ENCODE peak calls at places on chromosomes 7 and 10, in six cellular contexts. One of them, this sample, is unnamed. For H3K36me3, the result is how much of the 10 kb centered on the place peaks cover.

GRCh38 chr7:84271550-84271949 is 77.0 kb upstream of the SEMA3A start:
- DNase-seq in kidney: no peak
- DNase-seq in esophagus squamous epithelium: no peak
- DNase-seq in SK-N-SH: no peak
- DNase-seq in neuronal stem cell: no peak
- DNase-seq in HCT116: no peak
- DNase-seq in this sample: no peak

GRCh38 chr7:142961595-142961972 is 579 bp downstream of the KEL start:
- DNase-seq in kidney: no peak
- DNase-seq in esophagus squamous epithelium: no peak
- DNase-seq in SK-N-SH: no peak
- DNase-seq in neuronal stem cell: no peak
- DNase-seq in HCT116: no peak
- DNase-seq in this sample: no peak

GRCh38 chr10:7412482-7413251 is 1.8 kb upstream of the SFMBT2 start:
- DNase-seq in kidney: peak
- DNase-seq in esophagus squamous epithelium: no peak
- DNase-seq in SK-N-SH: peak
- DNase-seq in neuronal stem cell: no peak
- DNase-seq in HCT116: no peak
- DNase-seq in this sample: peak

GRCh38 chr10:75335983-75336382 is 65.6 kb downstream of the ZNF503 start:
- DNase-seq in kidney: no peak
- DNase-seq in esophagus squamous epithelium: no peak
- DNase-seq in SK-N-SH: no peak
- DNase-seq in neuronal stem cell: no peak
- DNase-seq in HCT116: no peak
- DNase-seq in this sample: no peak

GRCh38 chr7:7567898-7568531 is 1.3 kb downstream of the MIOS start:
- DNase-seq in kidney: no peak
- DNase-seq in esophagus squamous epithelium: no peak
- DNase-seq in SK-N-SH: no peak
- DNase-seq in neuronal stem cell: no peak
- DNase-seq in HCT116: no peak
- DNase-seq in this sample: no peak

GRCh38 chr10:106525871-106526270 is 638.6 kb downstream of the SORCS1 start:
- DNase-seq in kidney: no peak
- DNase-seq in esophagus squamous epithelium: no peak
- DNase-seq in SK-N-SH: no peak
- DNase-seq in neuronal stem cell: no peak
- DNase-seq in HCT116: no peak
- DNase-seq in this sample: no peak

GRCh38 chr10:18984531-18984930 is 64.1 kb upstream of the MALRD1 start:
- DNase-seq in kidney: no peak
- DNase-seq in esophagus squamous epithelium: no peak
- DNase-seq in SK-N-SH: no peak
- DNase-seq in neuronal stem cell: no peak
- DNase-seq in HCT116: no peak
- DNase-seq in this sample: no peak

GRCh38 chr10:30587522-30588031 is 42.0 kb downstream of the LYZL2 start:
- DNase-seq in kidney: no peak
- DNase-seq in esophagus squamous epithelium: peak
- DNase-seq in SK-N-SH: no peak
- DNase-seq in neuronal stem cell: no peak
- DNase-seq in HCT116: no peak
- DNase-seq in this sample: no peak

GRCh38 chr7:123435080-123435700 is 99.2 kb downstream of the IQUB start:
- DNase-seq in kidney: no peak
- DNase-seq in esophagus squamous epithelium: no peak
- DNase-seq in SK-N-SH: peak
- DNase-seq in neuronal stem cell: no peak
- DNase-seq in HCT116: no peak
- DNase-seq in this sample: no peak

GRCh38 chr10:21020545-21020944 is 123.4 kb upstream of the NEBL start:
- DNase-seq in kidney: no peak
- DNase-seq in esophagus squamous epithelium: no peak
- DNase-seq in SK-N-SH: peak
- DNase-seq in neuronal stem cell: no peak
- DNase-seq in HCT116: peak
- DNase-seq in this sample: no peak

GRCh38 chr7:145902123-145902522 is 214.5 kb upstream of the CNTNAP2 start:
- DNase-seq in kidney: no peak
- DNase-seq in esophagus squamous epithelium: no peak
- DNase-seq in SK-N-SH: no peak
- DNase-seq in neuronal stem cell: no peak
- DNase-seq in HCT116: no peak
- DNase-seq in this sample: no peak

GRCh38 chr7:68321776-68322496 is 1276.3 kb upstream of the AUTS2 start:
- DNase-seq in kidney: no peak
- DNase-seq in esophagus squamous epithelium: no peak
- DNase-seq in SK-N-SH: no peak
- DNase-seq in neuronal stem cell: no peak
- DNase-seq in HCT116: no peak
- DNase-seq in this sample: no peak

GRCh38 chr10:112782176-112782907 is 167.7 kb upstream of the TCF7L2 start:
- DNase-seq in kidney: peak
- DNase-seq in esophagus squamous epithelium: no peak
- DNase-seq in SK-N-SH: no peak
- DNase-seq in neuronal stem cell: no peak
- DNase-seq in HCT116: no peak
- DNase-seq in this sample: no peak

GRCh38 chr7:73364006-73364728 is 36.2 kb downstream of the FKBP6 start:
- DNase-seq in kidney: no peak
- DNase-seq in esophagus squamous epithelium: no peak
- DNase-seq in SK-N-SH: peak
- DNase-seq in neuronal stem cell: no peak
- DNase-seq in HCT116: no peak
- DNase-seq in this sample: no peak

GRCh38 chr7:33262476-33262875 is 133.1 kb downstream of the BBS9 start:
- DNase-seq in kidney: no peak
- DNase-seq in esophagus squamous epithelium: no peak
- DNase-seq in SK-N-SH: no peak
- DNase-seq in neuronal stem cell: no peak
- DNase-seq in HCT116: no peak
- DNase-seq in this sample: no peak

GRCh38 chr7:78039791-78040776 is 241.5 kb downstream of the PHTF2 start:
- DNase-seq in kidney: peak
- DNase-seq in esophagus squamous epithelium: no peak
- DNase-seq in SK-N-SH: no peak
- DNase-seq in neuronal stem cell: peak
- DNase-seq in HCT116: peak
- DNase-seq in this sample: no peak

GRCh38 chr7:101088858-101089529 is 3.7 kb downstream of the TRIM56 start:
- DNase-seq in kidney: no peak
- DNase-seq in esophagus squamous epithelium: no peak
- DNase-seq in SK-N-SH: no peak
- DNase-seq in neuronal stem cell: no peak
- DNase-seq in HCT116: no peak
- DNase-seq in this sample: no peak

GRCh38 chr10:76649723-76650127 is 987.9 kb downstream of the KCNMA1 start:
- DNase-seq in kidney: no peak
- DNase-seq in esophagus squamous epithelium: no peak
- DNase-seq in SK-N-SH: no peak
- DNase-seq in neuronal stem cell: no peak
- DNase-seq in HCT116: no peak
- DNase-seq in this sample: no peak

GRCh38 chr10:110625951-110626855 is 17.9 kb upstream of the RBM20 start:
- DNase-seq in kidney: no peak
- DNase-seq in esophagus squamous epithelium: no peak
- DNase-seq in SK-N-SH: no peak
- DNase-seq in neuronal stem cell: no peak
- DNase-seq in HCT116: no peak
- DNase-seq in this sample: no peak

DNA sequence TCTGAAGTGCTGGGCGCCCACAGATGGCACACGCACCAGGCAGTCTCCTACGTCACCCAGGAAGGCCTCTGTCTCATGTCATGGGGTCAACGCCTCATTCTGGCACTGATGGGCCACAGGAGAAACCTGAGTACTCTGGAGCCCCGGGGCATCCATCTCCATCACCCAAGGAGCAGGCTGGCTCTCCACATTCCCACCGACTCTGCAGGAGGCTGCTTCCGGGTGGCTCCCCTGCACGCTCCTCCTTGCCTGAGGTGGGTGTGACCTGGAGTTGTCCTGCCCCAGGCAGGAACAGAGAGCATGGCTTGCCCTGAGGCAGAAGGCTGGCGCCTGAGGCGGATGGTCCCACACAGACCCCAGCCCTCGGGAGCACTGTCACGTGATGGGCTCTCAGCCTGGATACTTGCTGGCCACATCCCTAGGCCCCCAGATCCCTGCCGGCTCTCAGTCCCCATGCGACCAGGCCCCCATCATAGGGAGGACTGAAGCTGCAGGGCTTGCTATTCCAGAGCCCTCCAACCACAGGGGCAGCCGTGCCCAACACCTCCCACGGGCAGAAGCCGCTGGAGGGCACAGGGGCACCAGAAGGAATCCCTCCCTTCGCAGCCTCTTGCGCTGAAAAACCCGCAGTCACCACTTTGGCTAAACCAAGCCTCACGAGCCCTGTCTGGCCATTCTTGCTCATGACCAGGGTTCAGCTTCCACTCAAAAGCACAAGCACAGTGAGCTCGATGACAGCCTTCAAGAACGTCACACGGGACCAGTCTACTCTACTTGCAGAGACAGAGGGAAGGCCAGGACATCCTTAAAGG is 80.7 kb downstream of the MAD1L1 start:
- DNase-seq in kidney: peak
- DNase-seq in esophagus squamous epithelium: no peak
- DNase-seq in SK-N-SH: peak
- DNase-seq in neuronal stem cell: no peak
- DNase-seq in HCT116: no peak
- DNase-seq in this sample: no peak
- H3K36me3 ChIP-seq in kidney: under half
- H3K36me3 ChIP-seq in esophagus squamous epithelium: under half
- H3K36me3 ChIP-seq in SK-N-SH: under half
- H3K36me3 ChIP-seq in neuronal stem cell: under half
- H3K36me3 ChIP-seq in HCT116: under half
- H3K36me3 ChIP-seq in this sample: under half

GRCh38 chr7:128839751-128840177 is 9.6 kb downstream of the FLNC start:
- DNase-seq in kidney: peak
- DNase-seq in esophagus squamous epithelium: no peak
- DNase-seq in SK-N-SH: no peak
- DNase-seq in neuronal stem cell: no peak
- DNase-seq in HCT116: no peak
- DNase-seq in this sample: no peak

GRCh38 chr7:128838981-128839731 is 8.9 kb downstream of the FLNC start:
- DNase-seq in kidney: peak
- DNase-seq in esophagus squamous epithelium: no peak
- DNase-seq in SK-N-SH: no peak
- DNase-seq in neuronal stem cell: no peak
- DNase-seq in HCT116: no peak
- DNase-seq in this sample: no peak

GRCh38 chr7:128841961-128842673 is 11.9 kb downstream of the FLNC start:
- DNase-seq in kidney: peak
- DNase-seq in esophagus squamous epithelium: no peak
- DNase-seq in SK-N-SH: peak
- DNase-seq in neuronal stem cell: peak
- DNase-seq in HCT116: no peak
- DNase-seq in this sample: no peak

GRCh38 chr7:128841171-128841690 is 11.0 kb downstream of the FLNC start:
- DNase-seq in kidney: peak
- DNase-seq in esophagus squamous epithelium: no peak
- DNase-seq in SK-N-SH: no peak
- DNase-seq in neuronal stem cell: no peak
- DNase-seq in HCT116: no peak
- DNase-seq in this sample: peak

GRCh38 chr7:128840326-128841170 is 10.3 kb downstream of the FLNC start:
- DNase-seq in kidney: peak
- DNase-seq in esophagus squamous epithelium: no peak
- DNase-seq in SK-N-SH: no peak
- DNase-seq in neuronal stem cell: no peak
- DNase-seq in HCT116: no peak
- DNase-seq in this sample: peak
- H3K36me3 ChIP-seq in kidney: under half
- H3K36me3 ChIP-seq in esophagus squamous epithelium: under half
- H3K36me3 ChIP-seq in SK-N-SH: half or more
- H3K36me3 ChIP-seq in neuronal stem cell: under half
- H3K36me3 ChIP-seq in HCT116: under half
- H3K36me3 ChIP-seq in this sample: under half

DNA sequence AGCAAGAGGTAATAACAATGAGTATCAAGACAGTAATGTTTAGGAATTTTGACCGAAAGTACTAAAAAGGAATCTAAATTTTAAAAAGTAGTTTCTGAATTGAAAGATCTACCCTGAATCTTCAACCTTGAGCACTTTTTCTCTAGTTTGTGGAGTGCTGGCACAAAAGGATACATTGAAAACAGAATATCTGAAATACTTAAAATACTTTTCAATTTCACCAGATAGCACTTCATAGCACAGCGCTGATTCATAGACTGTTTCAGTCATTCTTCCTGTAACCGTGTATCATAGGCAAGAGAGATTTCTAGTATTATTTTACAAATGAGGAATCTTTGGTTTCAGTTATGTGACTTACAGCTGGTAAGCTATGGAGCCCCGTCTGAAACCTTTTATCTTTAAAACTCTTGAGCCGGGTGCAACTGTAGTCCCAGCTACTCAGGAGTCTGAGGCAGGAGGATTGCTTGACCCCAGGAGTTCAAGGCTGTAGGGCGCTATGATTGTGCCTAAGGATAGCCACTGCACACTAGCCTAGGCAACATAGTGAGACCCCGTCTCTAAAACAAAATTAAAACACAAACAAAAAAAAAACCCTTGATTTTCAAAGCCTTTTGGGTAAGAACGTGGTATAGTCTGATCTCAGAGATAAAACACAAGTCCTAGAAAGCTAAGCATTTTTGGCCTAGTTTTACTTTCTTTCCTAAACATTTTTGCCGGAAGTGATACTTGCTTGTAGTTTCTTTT is 35.1 kb downstream of the FHIP2A start:
- DNase-seq in kidney: no peak
- DNase-seq in esophagus squamous epithelium: no peak
- DNase-seq in SK-N-SH: no peak
- DNase-seq in neuronal stem cell: no peak
- DNase-seq in HCT116: no peak
- DNase-seq in this sample: no peak
- H3K36me3 ChIP-seq in kidney: under half
- H3K36me3 ChIP-seq in esophagus squamous epithelium: under half
- H3K36me3 ChIP-seq in SK-N-SH: half or more
- H3K36me3 ChIP-seq in neuronal stem cell: half or more
- H3K36me3 ChIP-seq in HCT116: under half
- H3K36me3 ChIP-seq in this sample: half or more

DNA sequence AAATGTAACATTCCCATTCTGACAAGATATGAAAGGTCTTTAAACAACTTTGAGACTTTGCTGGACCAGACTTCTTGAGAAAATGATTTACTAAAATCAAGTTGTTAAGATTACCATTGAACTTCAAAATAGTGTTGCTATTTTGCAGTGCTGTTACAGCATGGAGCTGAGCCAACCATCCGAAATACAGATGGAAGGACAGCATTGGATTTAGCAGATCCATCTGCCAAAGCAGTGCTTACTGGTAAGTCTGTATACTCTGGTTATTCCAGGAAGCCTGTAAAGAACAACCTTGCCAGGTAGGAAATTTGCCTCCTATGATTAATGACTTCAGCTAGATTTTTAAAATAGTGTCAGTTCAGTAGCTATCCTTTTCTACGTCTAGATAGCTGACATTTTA is 18.8 kb downstream of the TNKS2 start:
- DNase-seq in kidney: no peak
- DNase-seq in esophagus squamous epithelium: no peak
- DNase-seq in SK-N-SH: no peak
- DNase-seq in neuronal stem cell: no peak
- DNase-seq in HCT116: no peak
- DNase-seq in this sample: no peak
- H3K36me3 ChIP-seq in kidney: under half
- H3K36me3 ChIP-seq in esophagus squamous epithelium: under half
- H3K36me3 ChIP-seq in SK-N-SH: half or more
- H3K36me3 ChIP-seq in neuronal stem cell: half or more
- H3K36me3 ChIP-seq in HCT116: half or more
- H3K36me3 ChIP-seq in this sample: half or more

This sample was measured in RWPE2.